ENCODE peak calls at places on chromosomes 11 and 22, in nine cellular contexts. G, N, B, X, S, U, P, V and W are unnamed samples.

GRCh38 chr11:504994-505344 is 2.1 kb downstream of the RNH1 start:
- DNase-seq in P (no peak), X (no peak), S (no peak), V (no peak), B (no peak), U (no peak), N (peak; percentile 7), G (no peak), W (no peak)

GRCh38 chr11:68168694-68169093 is 44.4 kb downstream of the KMT5B start:
- DNase-seq in V (no peak), G (no peak), S (no peak), P (no peak), U (no peak), B (no peak), X (no peak), N (no peak), W (no peak)

GRCh38 chr22:39184586-39185577 is 32.4 kb upstream of the CBX7 start:
- DNase-seq in S (no peak), N (no peak), B (no peak), P (no peak), U (no peak), V (no peak), G (no peak), X (no peak), W (no peak)

GRCh38 chr11:111797145-111797581 is 31.0 kb upstream of the PPP2R1B start:
- DNase-seq in V (peak; percentile 64), G (no peak), N (no peak), B (no peak), P (no peak), X (no peak), S (no peak), U (no peak), W (no peak)

GRCh38 chr22:22168190-22168940 is 76.2 kb upstream of the VPREB1 start:
- DNase-seq in G (no peak), P (no peak), S (no peak), V (peak; percentile 53), X (peak; percentile 11), N (no peak), U (no peak), B (no peak), W (no peak)

GRCh38 chr22:36829370-36830002 is 12.7 kb upstream of the PVALB start:
- DNase-seq in G (no peak), X (no peak), P (no peak), B (no peak), U (no peak), S (no peak), V (no peak), N (no peak), W (no peak)

GRCh38 chr11:396948-397548 is 3.0 kb downstream of the PKP3 start:
- DNase-seq in G (no peak), X (no peak), B (no peak), U (peak; percentile 2), P (peak; percentile 36), N (no peak), S (peak; percentile 31), V (peak; percentile 82), W (peak; percentile 53)

GRCh38 chr22:42764895-42765363 is 44.3 kb upstream of the A4GALT start:
- DNase-seq in N (no peak), S (no peak), P (no peak), B (no peak), G (no peak), X (no peak), U (no peak), V (no peak), W (no peak)

GRCh38 chr11:123742778-123743177 is 1.3 kb upstream of the ZNF202 start:
- DNase-seq in N (no peak), V (no peak), B (no peak), P (no peak), U (no peak), X (no peak), G (no peak), S (no peak), W (no peak)

GRCh38 chr11:122197055-122197987 is 81.3 kb upstream of the BLID start:
- DNase-seq in X (peak; percentile 87), G (no peak), S (no peak), P (peak; percentile 94), U (no peak), B (no peak), V (peak; percentile 99), N (no peak), W (no peak)

GRCh38 chr11:68506908-68507307 is 46.4 kb downstream of the PPP6R3 start:
- DNase-seq in S (no peak), X (no peak), N (no peak), V (no peak), P (no peak), B (no peak), G (no peak), U (no peak), W (no peak)

GRCh38 chr11:44632466-44633123 is 67.1 kb downstream of the CD82 start:
- DNase-seq in P (no peak), N (peak; percentile 40), S (no peak), V (peak; percentile 32), B (no peak), G (no peak), U (peak; percentile 14), X (peak; percentile 66), W (no peak)

GRCh38 chr11:115644846-115645245 is 140.6 kb upstream of the CADM1 start:
- DNase-seq in P (no peak), B (no peak), G (no peak), S (no peak), U (no peak), X (no peak), V (peak; percentile 7), N (no peak), W (no peak)

GRCh38 chr22:43853328-43853931 is 8.9 kb downstream of the SULT4A1 start:
- DNase-seq in P (no peak), G (no peak), U (no peak), V (no peak), N (no peak), X (no peak), B (no peak), S (no peak), W (no peak)

GRCh38 chr11:94563176-94563847 is 3.9 kb upstream of the PIWIL4 start:
- DNase-seq in G (no peak), B (no peak), V (peak; percentile 82), U (no peak), P (peak; percentile 51), S (no peak), X (peak; percentile 10), N (no peak), W (peak; percentile 22)

GRCh38 chr11:34620820-34621792 is at the start of gene EHF:
- DNase-seq in B (no peak), P (no peak), X (no peak), G (no peak), N (no peak), V (no peak), U (no peak), S (no peak), W (no peak)

GRCh38 chr11:37504066-37504611 is 906.1 kb upstream of the RAG2 start:
- DNase-seq in V (peak; percentile 96), G (no peak), X (no peak), U (peak; percentile 26), P (no peak), B (no peak), N (no peak), S (no peak), W (peak; percentile 46)

GRCh38 chr11:97615541-97615940 is 1225.7 kb downstream of the JRKL start:
- DNase-seq in S (no peak), N (no peak), G (no peak), X (no peak), B (no peak), V (no peak), U (no peak), P (no peak), W (no peak)

GRCh38 chr11:47271328-47271727 is 1.4 kb downstream of the MADD start:
- DNase-seq in S (no peak), N (no peak), B (no peak), P (no peak), U (no peak), G (no peak), V (no peak), X (no peak), W (no peak)

GRCh38 chr22:37222440-37222971 is 10.2 kb upstream of the SSTR3 start:
- DNase-seq in V (no peak), U (no peak), P (no peak), B (no peak), G (no peak), N (peak; percentile 81), X (no peak), S (no peak), W (no peak)

GRCh38 chr11:113977701-113978100 is 2.8 kb downstream of the HTR3A start:
- DNase-seq in P (no peak), N (no peak), V (no peak), U (no peak), G (no peak), X (no peak), S (no peak), B (no peak), W (no peak)

GRCh38 chr11:15754221-15754620 is 602.1 kb downstream of the SOX6 start:
- DNase-seq in V (no peak), G (no peak), B (no peak), P (no peak), S (no peak), U (no peak), X (no peak), N (no peak), W (no peak)

GRCh38 chr22:45664136-45664646 is 7.4 kb upstream of the ATXN10 start:
- DNase-seq in U (no peak), X (no peak), N (no peak), P (no peak), S (no peak), G (no peak), V (peak; percentile 62), B (no peak), W (no peak)

GRCh38 chr11:22624742-22625447 is 728 bp downstream of the FANCF start:
- DNase-seq in G (peak; percentile 55), V (peak; percentile 65), P (peak; percentile 28), U (peak; percentile 71), X (peak; percentile 34), N (peak; percentile 70), S (peak; percentile 79), B (no peak), W (peak; percentile 84)

GRCh38 chr11:120911943-120912342 is 112.0 kb upstream of the TBCEL start:
- DNase-seq in B (no peak), X (no peak), U (no peak), S (no peak), P (no peak), N (no peak), G (no peak), V (peak; percentile 1), W (no peak)

GRCh38 chr11:554824-555499 is 5.6 kb downstream of the LMNTD2 start:
- DNase-seq in N (peak; percentile 73), X (peak; percentile 69), V (peak; percentile 51), G (no peak), S (peak; percentile 34), B (peak; percentile 58), P (no peak), U (no peak), W (peak; percentile 55)

GRCh38 chr11:2267306-2267861 is 3.0 kb downstream of the ASCL2 start:
- DNase-seq in V (no peak), B (no peak), U (no peak), X (no peak), S (no peak), N (no peak), P (no peak), G (no peak), W (no peak)

GRCh38 chr22:33476716-33477115 is 418.5 kb upstream of the SYN3 start:
- DNase-seq in B (no peak), U (no peak), V (peak; percentile 50), G (no peak), P (no peak), X (peak; percentile 7), S (no peak), N (no peak), W (no peak)

GRCh38 chr11:93585758-93586157 is 42.6 kb upstream of the SMCO4 start:
- DNase-seq in P (peak; percentile 38), S (no peak), X (peak; percentile 19), V (peak; percentile 79), G (no peak), N (no peak), B (no peak), U (no peak), W (no peak)

GRCh38 chr11:76753950-76754349 is 29.2 kb upstream of the TSKU start:
- DNase-seq in V (no peak), G (no peak), P (no peak), X (no peak), B (no peak), S (no peak), N (no peak), U (no peak), W (no peak)

GRCh38 chr11:102836290-102836875 is 7.0 kb downstream of the MMP3 start:
- DNase-seq in S (no peak), V (peak; percentile 82), X (no peak), B (no peak), N (no peak), G (no peak), U (no peak), P (peak; percentile 59), W (no peak)